ENCODE peak calls at places on chromosomes 11 and 22, in five cellular contexts. U is adrenal gland, Y is lower lobe of right lung, I is iPS DF 6.9, E is PC-9. V is an unnamed sample.

GRCh38 chr22:47207387-47207786 is 444.9 kb downstream of the TBC1D22A start:
- DNase-seq in E (no peak), I (no peak), U (no peak), Y (no peak), V (no peak)

GRCh38 chr11:35390737-35391682 is 28.3 kb downstream of the SLC1A2 start:
- DNase-seq in E (peak; percentile 43), U (no peak), I (no peak), Y (no peak), V (no peak)

GRCh38 chr11:15291885-15292284 is 177.2 kb downstream of the INSC start:
- DNase-seq in I (no peak), U (no peak), Y (no peak), E (no peak), V (peak; percentile 25)

GRCh38 chr11:96393753-96394348 is 4.0 kb downstream of the JRKL start:
- DNase-seq in E (no peak), I (no peak), U (no peak), Y (no peak), V (no peak)

GRCh38 chr11:115720537-115721308 is 216.5 kb upstream of the CADM1 start:
- DNase-seq in I (no peak), Y (no peak), E (no peak), U (no peak), V (no peak)

GRCh38 chr22:25334091-25334490 is 114.7 kb downstream of the CRYBB2 start:
- DNase-seq in I (peak; percentile 35), U (peak; percentile 57), E (no peak), Y (no peak), V (peak; percentile 78)

GRCh38 chr11:73977856-73978519 is 4.7 kb downstream of the UCP2 start:
- DNase-seq in I (no peak), Y (no peak), E (no peak), U (no peak), V (no peak)

GRCh38 chr11:117010808-117011540 is 87.3 kb downstream of the SIK3 start:
- DNase-seq in E (no peak), I (no peak), U (no peak), Y (no peak), V (no peak)

GRCh38 chr22:48513446-48513845 is 1314.2 kb downstream of the BRD1 start:
- DNase-seq in I (no peak), Y (no peak), U (no peak), E (no peak), V (no peak)

GRCh38 chr11:129785383-129786111 is 30.1 kb upstream of the TMEM45B start:
- DNase-seq in E (no peak), Y (no peak), U (no peak), I (no peak), V (no peak)

GRCh38 chr11:13349581-13349980 is 72.0 kb downstream of the BMAL1 start:
- DNase-seq in Y (no peak), E (no peak), I (no peak), U (no peak), V (no peak)

GRCh38 chr11:59273008-59273841 is 60.5 kb upstream of the MPEG1 start:
- DNase-seq in Y (no peak), E (no peak), U (no peak), I (no peak), V (no peak)

GRCh38 chr11:94602430-94603372 is 35.5 kb downstream of the PIWIL4 start:
- DNase-seq in E (peak; percentile 66), U (peak; percentile 39), I (no peak), Y (peak; percentile 62), V (peak; percentile 22)

GRCh38 chr11:134785660-134786284 is 373.7 kb upstream of the B3GAT1 start:
- DNase-seq in Y (no peak), E (no peak), I (no peak), U (no peak), V (no peak)

GRCh38 chr11:109940816-109941215 is 152.4 kb upstream of the ZC3H12C start:
- DNase-seq in E (peak; percentile 21), I (no peak), U (no peak), Y (no peak), V (no peak)

GRCh38 chr11:63829823-63830489 is 9.0 kb upstream of the MARK2 start:
- DNase-seq in U (no peak), E (peak; percentile 28), Y (no peak), I (no peak), V (no peak)

GRCh38 chr22:27877501-27877900 is 41.6 kb downstream of the PITPNB start:
- DNase-seq in I (no peak), E (no peak), U (no peak), Y (no peak), V (no peak)

GRCh38 chr22:42692239-42693054 is 28.2 kb downstream of the A4GALT start:
- DNase-seq in E (no peak), U (no peak), I (no peak), Y (no peak), V (no peak)

GRCh38 chr22:38802671-38803121 is 8.8 kb upstream of the DNAL4 start:
- DNase-seq in Y (no peak), I (no peak), U (peak; percentile 33), E (peak; percentile 87), V (peak; percentile 38)

GRCh38 chr11:126397016-126397415 is 41.5 kb downstream of the ST3GAL4 start:
- DNase-seq in Y (no peak), E (no peak), I (no peak), U (no peak), V (no peak)

GRCh38 chr11:75996523-75997272 is 181.7 kb downstream of the UVRAG start:
- DNase-seq in U (no peak), E (no peak), I (no peak), Y (no peak), V (no peak)

GRCh38 chr11:57493507-57494503 is 21.7 kb downstream of the SLC43A1 start:
- DNase-seq in I (peak; percentile 78), Y (peak; percentile 81), E (peak; percentile 84), U (peak; percentile 56), V (no peak)

GRCh38 chr22:46183733-46184132 is 33.4 kb downstream of the PPARA start:
- DNase-seq in E (no peak), Y (no peak), I (no peak), U (no peak), V (no peak)

GRCh38 chr22:38865201-38866023 is 6.6 kb downstream of the CBX6 start:
- DNase-seq in I (no peak), Y (peak; percentile 41), E (no peak), U (peak; percentile 37), V (no peak)

GRCh38 chr22:46769706-46770105 is 7.3 kb downstream of the TBC1D22A start:
- DNase-seq in I (no peak), Y (peak; percentile 21), U (no peak), E (no peak), V (no peak)

GRCh38 chr22:44091751-44092150 is 67.6 kb downstream of the PARVB start:
- DNase-seq in E (no peak), I (no peak), Y (no peak), U (no peak), V (no peak)

GRCh38 chr22:31973739-31974138 is 29.4 kb downstream of the YWHAH start:
- DNase-seq in E (no peak), Y (no peak), I (no peak), U (no peak), V (peak; percentile 41)

GRCh38 chr11:36186340-36186739 is 102.9 kb downstream of the COMMD9 start:
- DNase-seq in E (no peak), U (no peak), Y (no peak), I (no peak), V (no peak)

GRCh38 chr11:69640995-69641581 is at the start of gene CCND1:
- DNase-seq in U (peak; percentile 75), I (no peak), Y (peak; percentile 80), E (peak; percentile 82), V (peak; percentile 78)

GRCh38 chr11:12483604-12484003 is 106.2 kb downstream of the PARVA start:
- DNase-seq in E (no peak), I (no peak), Y (no peak), U (no peak), V (peak; percentile 23)

GRCh38 chr11:31598454-31598853 is 88.9 kb downstream of the ELP4 start:
- DNase-seq in U (no peak), Y (no peak), I (no peak), E (no peak), V (no peak)

GRCh38 chr11:117239295-117239694 is 6.8 kb downstream of the RNF214 start:
- DNase-seq in E (no peak), Y (no peak), I (no peak), U (no peak), V (no peak)

GRCh38 chr11:119361961-119362725 is 15.6 kb upstream of the MFRP start:
- DNase-seq in U (peak; percentile 17), Y (no peak), I (no peak), E (no peak), V (no peak)

GRCh38 chr22:19796169-19796568 is 35.6 kb downstream of the TBX1 start:
- DNase-seq in E (no peak), I (no peak), Y (no peak), U (no peak), V (no peak)

GRCh38 chr22:19797086-19797485 is 36.5 kb downstream of the TBX1 start:
- DNase-seq in Y (peak; percentile 37), E (no peak), U (no peak), I (no peak), V (no peak)

GRCh38 chr22:19793656-19794310 is 33.2 kb downstream of the TBX1 start:
- DNase-seq in E (no peak), Y (no peak), I (no peak), U (no peak), V (no peak)

GRCh38 chr22:19797631-19798319 is 37.2 kb downstream of the TBX1 start:
- DNase-seq in U (no peak), Y (peak; percentile 38), I (no peak), E (no peak), V (no peak)

DNA sequence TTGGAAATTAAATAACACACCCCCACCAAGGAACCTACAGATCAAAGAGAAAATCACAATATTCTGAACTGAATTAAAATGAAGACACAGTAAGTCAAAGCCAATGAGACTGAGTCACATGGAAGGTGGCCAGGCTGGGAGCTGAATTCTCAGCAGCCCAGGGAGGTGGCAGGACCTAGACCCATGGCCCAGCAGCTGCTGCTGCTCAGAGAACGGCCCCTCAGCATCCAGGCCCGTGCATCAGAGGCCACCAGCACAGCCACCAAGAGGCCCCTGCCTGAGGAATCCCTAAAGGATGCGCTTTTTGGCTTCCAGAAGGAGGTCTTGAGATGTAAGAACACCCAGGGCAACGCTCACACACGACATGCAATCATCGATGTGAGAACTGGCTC is 35.0 kb downstream of the TBX1 start:
- DNase-seq in U (no peak), Y (peak; percentile 30), E (no peak), I (no peak), V (no peak)
- H3K4me1 ChIP-seq in U (no peaks in the 10 kb centered on the region), Y (no peaks in the 10 kb centered on the region), E (no peaks in the 10 kb centered on the region), I (no peaks in the 10 kb centered on the region), V (no peaks in the 10 kb centered on the region)

GRCh38 chr11:33753304-33753703 is 17.1 kb upstream of the CD59 start:
- DNase-seq in I (no peak), Y (no peak), U (no peak), E (no peak), V (peak; percentile 60)
- H3K4me3 ChIP-seq in I (no peak overlapping the region), Y (no peak overlapping the region), U (no peak overlapping the region), E (no peak overlapping the region), V (no peak overlapping the region)

DNA sequence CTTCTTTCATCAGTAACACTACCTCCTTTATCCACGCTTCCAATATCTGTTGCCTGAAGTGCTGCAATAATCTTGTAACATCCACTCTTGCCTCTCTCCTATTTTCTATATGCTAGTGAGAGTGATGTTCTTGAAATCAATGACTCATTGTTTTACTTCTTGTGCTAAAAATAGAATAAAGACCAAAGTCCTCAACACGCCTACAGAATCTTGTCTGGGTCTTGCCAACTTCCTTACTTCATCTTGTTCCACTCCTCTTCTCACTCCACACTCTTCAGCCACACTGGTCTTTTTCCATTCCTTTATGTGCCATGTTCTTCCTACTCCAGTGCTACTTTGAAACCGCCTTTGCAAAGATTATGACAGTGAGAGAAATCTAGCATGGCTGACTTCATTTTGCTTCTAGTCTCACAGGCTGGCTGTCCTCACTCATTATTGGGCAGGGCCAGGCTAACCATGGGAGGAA is 136.4 kb downstream of the CCDC81 start:
- DNase-seq in Y (no peak), I (no peak), E (no peak), U (no peak), V (no peak)
- H3K27ac ChIP-seq in Y (no peak overlapping the region), I (no peak overlapping the region), E (peak overlapping the region; percentile 45), U (no peak overlapping the region), V (no peak overlapping the region)

GRCh38 chr22:40028098-40028425 is 33.3 kb downstream of the FAM83F start:
- DNase-seq in I (no peak), E (no peak), Y (no peak), U (no peak), V (no peak)
- H3K4me1 ChIP-seq in I (peaks cover 3% of the 10 kb centered on the region), E (no peaks in the 10 kb centered on the region), Y (peaks cover 6% of the 10 kb centered on the region), U (no peaks in the 10 kb centered on the region), V (peaks cover 7% of the 10 kb centered on the region)